ENCODE peak calls at places on chromosomes 11 and 22, in four cellular contexts. H is AG10803, N is astrocyte of the spinal cord, S is fibroblast of lung. I is an unnamed sample.
A peak's percentile ranks its signal among the peaks of the same experiment; 100 is the strongest.

GRCh38 chr11:58075781-58076180 is 45.0 kb downstream of the OR6Q1 start:
- DNase-seq in H (peak; percentile 37), N (no peak), S (peak; percentile 54), I (peak; percentile 73)

GRCh38 chr11:73152861-73153483 is 10.9 kb upstream of the FCHSD2 start:
- DNase-seq in H (no peak), N (no peak), S (no peak), I (no peak)

GRCh38 chr11:574632-575323 is 1.5 kb upstream of the PHRF1 start:
- DNase-seq in H (no peak), N (no peak), S (no peak), I (no peak)

GRCh38 chr11:113862430-113862829 is 12.9 kb downstream of the USP28 start:
- DNase-seq in H (peak; percentile 18), N (peak; percentile 62), S (peak; percentile 59), I (no peak)

GRCh38 chr11:2299773-2300172 is 1.9 kb downstream of the C11orf21 start:
- DNase-seq in H (no peak), N (no peak), S (no peak), I (no peak)

GRCh38 chr11:45410391-45411215 is 124.5 kb upstream of the SYT13 start:
- DNase-seq in H (no peak), N (no peak), S (no peak), I (no peak)

GRCh38 chr22:41397143-41397811 is 15.5 kb downstream of the TEF start:
- DNase-seq in H (no peak), N (no peak), S (no peak), I (no peak)

GRCh38 chr11:11845066-11845465 is 3.3 kb downstream of the USP47 start:
- DNase-seq in H (no peak), N (no peak), S (no peak), I (no peak)

GRCh38 chr11:101870510-101870909 is 44.3 kb upstream of the CEP126 start:
- DNase-seq in H (peak; percentile 60), N (peak; percentile 73), S (peak; percentile 80), I (no peak)

GRCh38 chr11:73168925-73169579 is 26.9 kb upstream of the FCHSD2 start:
- DNase-seq in H (no peak), N (no peak), S (no peak), I (no peak)

GRCh38 chr11:115933564-115933963 is 429.3 kb upstream of the CADM1 start:
- DNase-seq in H (no peak), N (no peak), S (no peak), I (no peak)

GRCh38 chr11:65290448-65291165 is 24.1 kb upstream of the CDC42EP2 start:
- DNase-seq in H (peak; percentile 100), N (peak; percentile 96), S (peak; percentile 94), I (no peak)

GRCh38 chr11:75475767-75476650 is 43.0 kb upstream of the KLHL35 start:
- DNase-seq in H (peak; percentile 44), N (no peak), S (peak; percentile 41), I (no peak)

GRCh38 chr11:76140912-76141574 is 65.3 kb downstream of the WNT11 start:
- DNase-seq in H (no peak), N (no peak), S (no peak), I (no peak)

GRCh38 chr11:72298931-72299330 is 55.0 kb upstream of the PHOX2A start:
- DNase-seq in H (no peak), N (no peak), S (no peak), I (no peak)

GRCh38 chr22:50719814-50720300 is 18.1 kb upstream of the ACR start:
- DNase-seq in H (no peak), N (no peak), S (no peak), I (no peak)

GRCh38 chr22:50722048-50722701 is 15.8 kb upstream of the ACR start:
- DNase-seq in H (no peak), N (no peak), S (no peak), I (no peak)

GRCh38 chr22:50720861-50721844 is 16.9 kb upstream of the ACR start:
- DNase-seq in H (no peak), N (no peak), S (no peak), I (no peak)

GRCh38 chr22:50718352-50718709 is 19.7 kb upstream of the ACR start:
- DNase-seq in H (no peak), N (no peak), S (no peak), I (no peak)

DNA sequence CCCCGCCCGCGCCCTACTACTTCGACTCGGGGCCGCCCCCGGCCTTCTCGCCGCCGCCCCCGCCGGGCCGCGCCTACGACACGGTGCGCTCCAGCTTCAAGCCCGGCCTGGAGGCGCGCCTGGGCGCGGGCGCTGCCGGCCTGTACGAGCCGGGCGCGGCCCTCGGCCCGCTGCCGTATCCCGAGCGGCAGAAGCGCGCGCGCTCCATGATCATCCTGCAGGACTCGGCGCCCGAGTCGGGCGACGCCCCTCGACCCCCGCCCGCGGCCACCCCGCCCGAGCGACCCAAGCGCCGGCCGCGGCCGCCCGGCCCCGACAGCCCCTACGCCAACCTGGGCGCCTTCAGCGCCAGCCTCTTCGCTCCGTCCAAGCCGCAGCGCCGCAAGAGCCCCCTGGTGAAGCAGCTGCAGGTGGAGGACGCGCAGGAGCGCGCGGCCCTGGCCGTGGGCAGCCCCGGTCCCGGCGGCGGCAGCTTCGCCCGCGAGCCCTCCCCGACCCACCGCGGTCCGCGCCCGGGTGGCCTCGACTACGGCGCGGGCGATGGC is 17.6 kb upstream of the ACR start:
- DNase-seq in H (no peak), N (no peak), S (no peak), I (no peak)
- H3K4me3 ChIP-seq in H (no peak overlapping the region), N (no peak overlapping the region), S (no peak overlapping the region), I (no peak overlapping the region)

GRCh38 chr11:77637345-77638165 is at the start of gene CLNS1A:
- DNase-seq in H (peak; percentile 86), N (peak; percentile 89), S (peak; percentile 87), I (peak; percentile 67)
- TF ChIP-seq CTCF in H (no peak), N (no peak), S (no peak), I (no peak)

GRCh38 chr11:27055065-27055682 is 14.6 kb downstream of the BBOX1 start:
- DNase-seq in H (peak; percentile 20), N (peak; percentile 76), S (peak; percentile 93), I (peak; percentile 37)

GRCh38 chr11:27058456-27058855 is 17.8 kb downstream of the BBOX1 start:
- DNase-seq in H (peak; percentile 50), N (no peak), S (peak; percentile 18), I (no peak)

GRCh38 chr11:27064086-27064485 is 23.5 kb downstream of the BBOX1 start:
- DNase-seq in H (peak; percentile 57), N (no peak), S (no peak), I (no peak)

GRCh38 chr11:27059431-27059830 is 18.8 kb downstream of the BBOX1 start:
- DNase-seq in H (no peak), N (no peak), S (no peak), I (no peak)

DNA sequence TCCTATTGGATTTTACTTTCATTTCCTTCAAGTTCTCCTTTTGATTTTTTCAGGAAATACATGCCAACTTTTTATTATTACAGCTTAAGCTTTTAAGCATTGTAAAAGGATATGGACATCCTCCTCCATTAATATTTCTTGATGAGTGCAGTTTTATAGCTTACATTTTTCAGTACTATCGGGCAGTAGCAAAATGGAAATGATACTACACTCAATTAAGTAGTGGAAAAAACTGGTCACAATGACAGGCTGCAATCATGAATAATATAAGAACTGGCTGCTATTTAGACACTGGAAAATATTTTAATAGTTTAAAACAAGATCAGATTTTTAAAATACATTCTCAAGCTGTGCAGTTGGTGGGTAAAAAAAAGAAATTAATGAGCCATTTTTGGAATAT is 20.5 kb downstream of the BBOX1 start:
- DNase-seq in H (no peak), N (no peak), S (no peak), I (no peak)
- H3K4me3 ChIP-seq in H (no peak overlapping the region), N (no peak overlapping the region), S (no peak overlapping the region), I (no peak overlapping the region)

DNA sequence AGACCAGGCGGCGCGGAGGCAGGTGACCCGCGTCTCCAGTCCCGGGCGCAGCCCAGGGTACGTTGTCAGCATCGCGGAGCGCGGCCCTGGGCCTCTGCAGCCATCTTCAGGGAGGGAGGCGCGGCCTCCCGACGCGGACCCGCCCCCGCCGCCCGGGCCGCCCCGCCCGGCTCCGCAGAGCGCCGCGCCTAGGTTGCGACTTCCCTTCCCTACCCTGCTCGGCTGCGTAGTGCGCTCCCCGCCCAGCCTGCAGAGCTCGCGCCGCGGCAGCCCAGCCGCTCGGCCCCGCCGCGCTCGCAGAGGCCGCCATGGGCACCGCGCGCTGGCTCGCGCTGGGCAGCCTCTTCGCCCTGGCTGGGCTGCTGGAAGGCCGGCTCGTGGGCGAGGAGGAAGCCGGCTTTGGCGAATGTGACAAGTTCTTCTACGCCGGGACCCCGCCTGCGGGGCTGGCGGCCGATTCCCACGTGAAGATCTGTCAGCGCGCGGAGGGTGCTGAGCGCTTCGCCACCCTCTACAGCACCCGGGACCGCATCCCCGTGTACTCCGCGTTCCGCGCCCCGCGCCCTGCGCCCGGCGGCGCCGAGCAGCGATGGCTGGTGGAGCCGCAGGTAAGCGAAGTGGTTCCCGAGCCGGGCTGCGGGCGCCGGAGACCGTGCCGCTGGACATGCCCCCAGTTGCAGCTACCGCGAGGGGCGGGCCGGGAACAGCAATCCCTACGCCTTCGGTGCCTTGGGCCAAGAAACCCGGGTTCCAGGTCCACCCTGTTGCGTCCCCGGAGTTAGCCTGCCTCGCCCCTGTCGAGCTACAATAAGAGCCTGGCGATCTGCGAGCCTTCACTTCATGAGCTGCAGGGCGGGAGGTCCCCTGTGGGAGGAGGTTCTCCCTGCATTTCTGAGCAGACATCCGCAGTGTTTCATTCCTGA is at the start of gene ENDOD1:
- DNase-seq in H (peak; percentile 83), N (peak; percentile 80), S (peak; percentile 84), I (no peak)
- TF ChIP-seq CTCF in H (no peak), N (peak; percentile 3), S (peak; percentile 10), I (peak; percentile 16)

GRCh38 chr11:121426476-121427454 is 25.3 kb upstream of the SORL1 start:
- DNase-seq in H (no peak), N (no peak), S (no peak), I (no peak)
- H3K4me3 ChIP-seq in H (no peak overlapping the region), N (no peak overlapping the region), S (peak overlapping the region; percentile 30), I (peak overlapping the region; percentile 50)

GRCh38 chr11:134074346-134074745 is 5.5 kb downstream of the JAM3 start:
- DNase-seq in H (no peak), N (no peak), S (peak; percentile 57), I (no peak)

GRCh38 chr11:134069426-134069921 is 602 bp downstream of the JAM3 start:
- DNase-seq in H (peak; percentile 27), N (peak; percentile 22), S (peak; percentile 37), I (no peak)

GRCh38 chr11:134069996-134070845 is 1.3 kb downstream of the JAM3 start:
- DNase-seq in H (no peak), N (no peak), S (no peak), I (no peak)

GRCh38 chr11:134071306-134071705 is 2.4 kb downstream of the JAM3 start:
- DNase-seq in H (no peak), N (no peak), S (no peak), I (no peak)

GRCh38 chr11:134071766-134072403 is 3.0 kb downstream of the JAM3 start:
- DNase-seq in H (peak; percentile 28), N (no peak), S (peak; percentile 23), I (no peak)
- TF ChIP-seq CTCF in H (peak; percentile 37), N (no peak), S (no peak), I (no peak)

GRCh38 chr22:19942886-19943664 is 1.5 kb upstream of the TXNRD2 start:
- DNase-seq in H (peak; percentile 92), N (peak; percentile 90), S (peak; percentile 92), I (peak; percentile 48)
- H3K4me3 ChIP-seq in H (peak overlapping the region; percentile 91), N (peak overlapping the region; percentile 83), S (peak overlapping the region; percentile 81), I (peak overlapping the region; percentile 88)

DNA sequence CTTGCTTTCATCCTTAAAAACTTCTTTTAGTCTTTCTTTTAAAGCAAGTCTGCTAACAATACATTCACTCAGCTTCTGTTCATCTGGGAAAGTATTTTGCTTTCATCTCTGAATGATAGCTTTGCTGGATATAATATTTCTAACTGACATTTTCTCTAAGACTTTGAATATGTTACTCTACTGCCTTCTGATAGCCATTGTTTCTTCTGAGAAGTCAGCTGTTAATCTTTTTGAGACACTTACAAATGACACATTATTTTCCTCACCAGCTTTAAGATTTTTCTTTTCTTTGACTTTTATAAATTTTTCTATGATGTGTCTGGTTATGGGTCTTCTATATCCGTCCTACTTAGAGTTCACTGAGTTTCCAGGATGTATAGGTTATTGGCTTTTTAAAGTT is 643.1 kb downstream of the KCNA4 start:
- DNase-seq in H (no peak), N (no peak), S (no peak), I (no peak)
- TF ChIP-seq CTCF in H (no peak), N (no peak), S (no peak), I (no peak)